ENCODE peak calls at places on chromosomes 5 and 9, in nine cellular contexts. N is astrocyte, K is HCT116, D is heart right ventricle, L is IMR-90, C is coronary artery, T is stomach, X is tibial nerve, E is brain microvascular endothelial cell. U is an unnamed sample.

GRCh38 chr5:106860398-106861044 is 810.2 kb downstream of the EFNA5 start:
- DNase-seq in T (no peak), X (no peak), N (no peak), D (no peak), C (no peak), K (no peak), L (no peak), E (no peak), U (no peak)

GRCh38 chr5:150103678-150104549 is 17.6 kb upstream of the CSF1R start:
- DNase-seq in K (no peak), T (peak; percentile 25), C (no peak), X (no peak), N (no peak), E (no peak), L (no peak), D (no peak), U (no peak)

GRCh38 chr5:139752506-139753350 is 42.9 kb upstream of the PSD2 start:
- DNase-seq in D (no peak), C (no peak), X (no peak), L (peak; percentile 73), E (peak; percentile 43), K (no peak), N (peak; percentile 75), T (no peak), U (no peak)

GRCh38 chr5:106451998-106452397 is 1218.7 kb downstream of the EFNA5 start:
- DNase-seq in C (no peak), X (no peak), E (no peak), T (no peak), L (no peak), N (no peak), D (no peak), K (no peak), U (no peak)

GRCh38 chr5:81545911-81546310 is 152.0 kb upstream of the ACOT12 start:
- DNase-seq in L (no peak), K (no peak), C (no peak), D (no peak), X (no peak), E (no peak), T (no peak), N (no peak), U (no peak)

GRCh38 chr5:124161286-124161685 is 585.2 kb downstream of the ZNF608 start:
- DNase-seq in L (no peak), N (no peak), D (no peak), K (no peak), T (no peak), E (no peak), X (no peak), C (no peak), U (no peak)

GRCh38 chr5:87368601-87369000 is 44.1 kb downstream of the CCNH start:
- DNase-seq in K (no peak), T (no peak), E (no peak), X (no peak), N (no peak), L (no peak), D (no peak), C (no peak), U (no peak)

GRCh38 chr9:15253786-15254185 is 53.2 kb downstream of the TTC39B start:
- DNase-seq in C (no peak), N (no peak), E (no peak), L (no peak), D (no peak), K (no peak), X (no peak), T (no peak), U (no peak)

DNA sequence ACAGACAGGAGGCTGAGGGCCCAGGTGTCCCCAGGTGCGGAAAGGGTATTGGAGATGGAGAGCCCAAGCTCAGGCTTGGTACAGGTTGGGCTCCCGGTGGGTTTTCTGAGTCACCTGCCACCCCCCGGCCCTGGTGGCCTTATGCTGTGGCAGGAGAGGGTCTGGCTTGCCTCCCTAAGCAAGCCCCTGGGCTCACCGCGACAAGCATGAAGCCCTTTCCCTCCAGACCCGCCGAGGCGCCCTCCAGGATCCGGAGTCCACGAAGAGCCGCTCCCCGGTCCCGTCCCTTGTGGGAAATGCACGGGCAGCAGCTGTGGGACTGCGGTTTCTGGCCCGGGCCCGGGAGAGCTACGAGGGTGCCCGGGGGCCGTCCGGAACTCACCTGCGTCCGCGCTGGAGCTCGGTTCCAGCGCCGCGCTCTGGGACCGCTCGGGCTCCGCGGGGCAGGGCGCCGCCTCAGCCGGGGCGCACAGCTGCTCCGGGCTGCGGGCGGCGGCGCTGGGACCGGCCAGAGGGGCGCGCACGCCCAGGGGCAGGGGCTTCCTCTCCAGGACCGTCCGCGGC is 767 bp downstream of the SAPCD2 start:
- DNase-seq in X (no peak), E (no peak), L (no peak), C (no peak), K (no peak), T (no peak), N (no peak), D (no peak), U (no peak)
- H3K4me3 ChIP-seq in X (no peak overlapping the region), E (peak overlapping the region; percentile 48), L (peak overlapping the region; percentile 53), C (peak overlapping the region; percentile 70), K (peak overlapping the region; percentile 82), T (peak overlapping the region; percentile 46), N (peak overlapping the region; percentile 39), D (peak overlapping the region; percentile 44), U (no peak overlapping the region)

GRCh38 chr5:37553720-37554402 is 174.7 kb downstream of the WDR70 start:
- DNase-seq in L (peak; percentile 76), E (peak; percentile 68), T (no peak), N (peak; percentile 69), X (no peak), C (no peak), D (no peak), K (no peak), U (no peak)

GRCh38 chr5:37557734-37558293 is 178.7 kb downstream of the WDR70 start:
- DNase-seq in N (no peak), C (no peak), E (no peak), K (no peak), T (no peak), L (no peak), X (no peak), D (no peak), U (no peak)

GRCh38 chr5:37554403-37554739 is 175.3 kb downstream of the WDR70 start:
- DNase-seq in T (no peak), K (no peak), L (no peak), E (no peak), D (no peak), N (no peak), X (no peak), C (no peak), U (no peak)

GRCh38 chr5:37552770-37553719 is 173.9 kb downstream of the WDR70 start:
- DNase-seq in T (no peak), N (peak; percentile 97), E (peak; percentile 92), C (no peak), X (no peak), L (peak; percentile 90), K (no peak), D (no peak), U (no peak)

GRCh38 chr5:37554938-37555337 is 175.8 kb downstream of the WDR70 start:
- DNase-seq in D (no peak), L (no peak), C (no peak), T (no peak), E (no peak), X (no peak), N (no peak), K (no peak), U (no peak)
- TF ChIP-seq CTCF in D (no peak), L (peak; percentile 27), C (no peak), T (no peak), E (peak; percentile 54), X (no peak), N (peak; percentile 25), K (peak; percentile 61), U (peak; percentile 38)

GRCh38 chr9:121780641-121781040 is 129.2 kb downstream of the DAB2IP start:
- DNase-seq in N (no peak), C (no peak), T (peak; percentile 17), D (peak; percentile 2), X (no peak), K (no peak), E (no peak), L (no peak), U (no peak)

GRCh38 chr9:121780177-121780576 is 128.7 kb downstream of the DAB2IP start:
- DNase-seq in N (no peak), K (no peak), D (peak; percentile 2), C (no peak), X (no peak), E (no peak), L (no peak), T (peak; percentile 20), U (no peak)

GRCh38 chr9:121778252-121779225 is 127.1 kb downstream of the DAB2IP start:
- DNase-seq in D (peak; percentile 16), E (no peak), N (no peak), L (peak; percentile 60), T (no peak), C (no peak), X (no peak), K (no peak), U (no peak)

GRCh38 chr9:121781143-121781542 is 129.7 kb downstream of the DAB2IP start:
- DNase-seq in C (no peak), E (no peak), K (no peak), L (no peak), T (peak; percentile 14), D (no peak), X (no peak), N (no peak), U (no peak)

DNA sequence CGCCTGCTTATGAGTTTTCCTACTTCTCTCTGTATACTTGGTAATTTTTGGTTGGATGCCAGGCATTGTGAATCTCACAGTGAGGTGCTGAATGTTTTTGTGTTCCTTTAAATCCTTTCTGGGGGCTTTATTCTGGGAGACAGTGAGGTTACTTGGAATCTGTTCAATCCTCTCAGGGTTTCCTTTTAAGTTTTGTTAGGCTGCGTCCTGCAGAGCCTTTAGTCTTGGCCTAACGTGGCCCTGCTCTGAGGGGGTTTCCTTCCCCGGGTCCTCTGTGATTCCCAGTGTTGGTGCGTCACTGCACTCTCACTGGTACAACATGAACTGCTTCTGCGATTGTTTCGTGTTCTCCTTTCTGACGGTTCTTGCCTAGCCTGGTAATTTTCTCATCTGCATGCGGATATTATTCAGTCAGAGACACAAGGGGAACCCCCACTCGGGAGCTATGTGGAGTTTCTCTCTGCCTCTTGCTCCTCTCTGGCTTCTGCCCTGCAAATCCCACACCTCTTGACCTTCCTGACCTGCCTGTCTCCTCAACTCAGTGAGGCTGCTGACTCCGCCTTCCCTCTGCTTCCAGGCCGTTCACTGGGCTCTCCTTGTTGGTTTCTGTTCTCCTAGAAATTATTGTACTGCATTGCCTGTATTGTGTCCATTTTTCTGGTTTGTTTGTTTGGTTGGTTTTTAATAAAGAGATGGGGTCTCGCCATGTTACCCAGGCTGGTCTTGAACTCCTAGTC is 128.1 kb downstream of the DAB2IP start:
- DNase-seq in T (no peak), K (no peak), D (peak; percentile 54), L (no peak), E (peak; percentile 72), N (no peak), X (no peak), C (no peak), U (no peak)
- H3K27ac ChIP-seq in T (peak overlapping the region; percentile 5), K (no peak overlapping the region), D (peak overlapping the region; percentile 75), L (no peak overlapping the region), E (peak overlapping the region; percentile 54), N (peak overlapping the region; percentile 40), X (peak overlapping the region; percentile 81), C (no peak overlapping the region), U (peak overlapping the region; percentile 60)

DNA sequence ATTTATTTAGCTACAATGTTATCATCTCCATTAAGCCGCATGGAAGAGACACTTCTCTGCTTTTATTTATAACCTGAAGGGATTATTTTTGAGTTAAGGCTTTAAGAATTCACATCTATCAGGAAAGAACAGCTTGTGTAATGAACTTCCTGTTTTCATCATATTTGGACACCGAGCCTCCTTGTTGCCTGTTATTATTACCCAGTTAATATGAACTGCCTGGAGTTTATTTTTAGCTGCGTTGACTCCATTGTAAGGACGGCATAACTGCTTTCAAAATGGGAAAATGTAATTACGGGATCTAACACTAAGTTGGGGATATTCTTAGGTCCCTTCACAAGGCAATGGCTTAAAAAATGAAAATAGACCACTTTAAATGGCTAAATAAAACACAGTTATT is 89.0 kb upstream of the NR4A3 start:
- DNase-seq in D (no peak), T (no peak), X (no peak), C (no peak), N (no peak), L (no peak), E (no peak), K (no peak), U (no peak)
- H3K4me3 ChIP-seq in D (no peak overlapping the region), T (no peak overlapping the region), X (no peak overlapping the region), C (peak overlapping the region; percentile 38), N (no peak overlapping the region), L (no peak overlapping the region), E (no peak overlapping the region), K (no peak overlapping the region), U (no peak overlapping the region)